ENCODE peak calls at places on chromosomes 11 and 22, in seven cellular contexts. U is spleen, V is mammary epithelial cell, P is left ventricle myocardium inferior, Y is right lobe of liver, T is left lung, G is HCT116. B is an unnamed sample.
A peak's percentile ranks its signal among the peaks of the same experiment; 100 is the strongest.

GRCh38 chr11:66418168-66418985 is 2.5 kb upstream of the NPAS4 start:
- DNase-seq in G (peak; percentile 48), T (peak; percentile 80), U (no peak), V (peak; percentile 76), Y (no peak), P (peak; percentile 80), B (peak; percentile 85)

GRCh38 chr22:33851240-33851639 is 69.0 kb downstream of the LARGE1 start:
- DNase-seq in Y (no peak), P (no peak), U (no peak), T (no peak), V (peak; percentile 31), G (no peak), B (no peak)

GRCh38 chr11:59617876-59618275 is 2.3 kb upstream of the OSBP start:
- DNase-seq in P (no peak), V (no peak), T (no peak), U (no peak), Y (no peak), G (no peak), B (no peak)

GRCh38 chr11:35494966-35495365 is 30.4 kb downstream of the PAMR1 start:
- DNase-seq in U (no peak), Y (no peak), T (no peak), V (no peak), G (no peak), P (no peak), B (no peak)

GRCh38 chr22:22246706-22247105 is 2.1 kb downstream of the VPREB1 start:
- DNase-seq in P (no peak), T (no peak), U (no peak), G (no peak), V (no peak), Y (no peak), B (no peak)

GRCh38 chr22:27999876-28000275 is 80.8 kb upstream of the PITPNB start:
- DNase-seq in U (peak; percentile 2), G (no peak), T (no peak), Y (no peak), V (no peak), P (no peak), B (no peak)

GRCh38 chr22:23938328-23939016 is 22.5 kb downstream of the GSTT2B start:
- DNase-seq in P (no peak), Y (no peak), U (no peak), V (no peak), G (no peak), T (no peak), B (no peak)

GRCh38 chr22:28855355-28856094 is 27.8 kb upstream of the ZNRF3 start:
- DNase-seq in Y (no peak), V (peak; percentile 50), P (no peak), U (no peak), T (no peak), G (peak; percentile 73), B (peak; percentile 57)

GRCh38 chr11:111120221-111120620 is 125.3 kb upstream of the POU2AF2 start:
- DNase-seq in P (no peak), V (no peak), G (no peak), T (no peak), Y (no peak), U (no peak), B (peak; percentile 13)

DNA sequence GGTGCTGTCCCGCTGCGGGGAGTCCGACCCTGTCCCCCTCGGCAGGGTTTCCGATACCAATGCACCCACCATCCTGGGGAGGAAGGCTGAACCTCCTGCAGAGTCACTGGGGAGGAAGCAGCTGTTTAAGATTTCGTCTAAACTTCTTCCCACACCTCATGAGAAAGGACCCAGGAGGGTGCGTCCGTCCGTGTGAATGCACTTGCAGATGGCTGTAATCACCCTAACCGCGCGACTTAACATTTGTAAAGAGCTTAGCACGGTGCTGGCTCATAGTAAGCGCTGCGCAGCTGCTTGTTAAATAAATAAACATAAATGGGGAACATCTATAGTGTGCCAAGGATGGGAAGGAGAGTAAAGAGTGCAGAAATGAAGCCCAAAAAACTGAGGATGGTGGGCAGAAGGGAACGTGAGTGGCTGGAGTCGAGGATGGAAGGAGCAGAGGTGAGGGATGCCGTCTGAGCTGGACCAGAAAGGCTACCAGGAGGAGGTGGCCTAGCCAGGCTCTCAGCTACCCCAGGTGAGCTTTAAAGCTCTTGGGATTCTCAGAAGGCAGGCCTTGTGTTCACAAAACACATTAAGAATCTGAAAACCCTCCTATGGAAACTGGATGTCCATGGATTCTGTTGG is 4.8 kb upstream of the ANO1 start:
- DNase-seq in P (no peak), V (no peak), Y (no peak), U (peak; percentile 56), T (no peak), G (no peak), B (no peak)
- H3K27ac ChIP-seq in P (no peak overlapping the region), V (no peak overlapping the region), Y (no peak overlapping the region), U (no peak overlapping the region), T (no peak overlapping the region), G (no peak overlapping the region), B (no peak overlapping the region)

GRCh38 chr11:125257185-125257584 is 92.6 kb downstream of the PKNOX2 start:
- DNase-seq in G (no peak), Y (no peak), U (no peak), V (no peak), P (no peak), T (no peak), B (no peak)
- TF ChIP-seq CTCF in G (no peak), Y (no peak), U (no peak), V (no peak), P (no peak), T (no peak), B (no peak)

GRCh38 chr11:74681686-74682651 is 49.3 kb downstream of the CHRDL2 start:
- DNase-seq in V (no peak), P (peak; percentile 62), Y (peak; percentile 81), T (peak; percentile 34), G (no peak), U (peak; percentile 71), B (peak; percentile 63)
- H3K4me1 ChIP-seq in V (no peaks in the 10 kb centered on the region), P (peaks cover 39% of the 10 kb centered on the region), Y (peaks cover 12% of the 10 kb centered on the region), T (peaks cover 20% of the 10 kb centered on the region), G (no peaks in the 10 kb centered on the region), U (peaks cover 19% of the 10 kb centered on the region), B (peaks cover 55% of the 10 kb centered on the region)

DNA sequence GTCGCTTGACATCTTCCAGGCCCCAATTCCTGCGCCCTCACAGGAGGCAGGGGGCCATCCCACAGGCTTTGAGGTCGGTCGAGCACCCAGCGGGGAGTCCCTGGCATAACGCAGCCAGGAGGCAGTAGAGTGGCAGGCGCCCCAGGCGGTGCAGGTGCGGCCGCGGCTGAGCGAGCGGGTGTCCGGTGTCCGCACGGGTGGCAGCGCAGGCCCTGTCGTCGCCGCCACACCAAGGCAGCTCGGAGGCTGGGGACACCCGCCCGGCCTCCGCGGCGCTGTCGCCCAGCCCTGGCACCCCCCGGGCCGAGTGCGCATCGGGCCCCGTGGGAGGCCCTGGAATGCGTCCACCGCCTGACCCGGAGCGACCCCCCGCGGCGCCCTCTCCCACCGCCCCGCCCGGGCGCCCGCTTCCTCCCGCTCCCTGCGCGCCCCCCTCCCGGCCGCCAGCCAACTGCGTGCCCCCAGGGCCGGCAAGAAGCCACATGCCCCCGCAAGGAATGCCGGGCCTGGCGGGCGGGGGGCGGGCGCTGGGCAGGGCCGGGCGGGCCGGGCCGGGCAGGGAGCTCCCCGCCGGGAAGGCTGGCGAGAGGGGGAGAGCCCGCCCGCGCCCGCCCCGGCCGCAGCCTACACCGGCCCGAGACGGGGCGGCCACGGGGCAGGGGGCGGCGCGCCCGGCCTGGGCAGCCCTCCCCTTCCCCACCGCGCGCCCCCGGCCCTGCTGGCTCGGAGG is 33.9 kb downstream of the PRDM11 start:
- DNase-seq in V (peak; percentile 25), P (peak; percentile 58), Y (no peak), U (peak; percentile 85), G (peak; percentile 16), T (peak; percentile 51), B (peak; percentile 67)
- H3K27ac ChIP-seq in V (no peak overlapping the region), P (peak overlapping the region; percentile 91), Y (peak overlapping the region; percentile 52), U (peak overlapping the region; percentile 66), G (peak overlapping the region; percentile 82), T (peak overlapping the region; percentile 82), B (peak overlapping the region; percentile 88)

DNA sequence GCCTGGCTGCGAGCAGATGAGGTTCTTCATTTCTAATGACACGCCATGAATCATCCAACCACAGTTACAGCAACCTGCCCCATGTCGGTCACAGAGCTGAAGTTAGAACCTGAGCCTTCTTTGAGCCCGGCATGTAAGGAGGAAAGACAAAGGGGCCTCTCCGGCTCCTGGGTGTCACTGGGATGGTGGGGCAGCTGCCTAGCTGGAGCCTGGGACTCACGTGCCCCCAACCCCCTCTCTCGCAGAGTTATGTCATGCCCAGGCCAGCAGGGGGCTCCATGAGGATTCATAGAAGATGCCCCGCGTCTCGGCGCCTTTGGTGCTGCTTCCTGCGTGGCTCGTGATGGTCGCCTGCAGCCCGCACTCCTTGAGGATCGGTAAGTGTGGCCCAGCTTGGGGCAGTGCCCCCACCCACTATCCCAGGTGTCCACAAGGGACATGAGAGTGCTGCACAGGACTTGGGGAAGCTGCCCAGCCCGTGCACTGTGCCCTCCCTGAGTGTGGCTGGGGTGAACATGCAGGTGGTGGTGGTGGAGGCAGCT is 148.5 kb downstream of the GRIK4 start:
- DNase-seq in P (no peak), T (no peak), U (peak; percentile 80), G (peak; percentile 46), Y (peak; percentile 60), V (peak; percentile 42), B (no peak)
- TF ChIP-seq CTCF in P (peak; percentile 52), T (no peak), U (no peak), G (peak; percentile 67), Y (peak; percentile 30), V (peak; percentile 48), B (no peak)